ENCODE peak calls at places on chromosomes 13 and 19, in four cellular contexts. D is stimulated activated CD8-positive, alpha-beta memory T cell treated with anti-CD3 and anti-CD28 coated beads, Interleukin-7, amount 100 ng/mL, for 48 hours; M is omental fat pad; R is choroid plexus epithelial cell. I is an unnamed sample.

GRCh38 chr19:47026889-47027288 is 7.3 kb downstream of the NPAS1 start:
- DNase-seq in D (no peak), M (no peak), R (no peak), I (no peak)

GRCh38 chr19:44975444-44975843 is 20.3 kb downstream of the CLPTM1 start:
- DNase-seq in D (no peak), M (no peak), R (no peak), I (no peak)

GRCh38 chr19:19115954-19116353 is 22.3 kb downstream of the TMEM161A start:
- DNase-seq in D (no peak), M (no peak), R (peak), I (no peak)

GRCh38 chr13:98466634-98467236 is 110.2 kb downstream of the STK24 start:
- DNase-seq in D (no peak), M (no peak), R (peak), I (no peak)

GRCh38 chr19:13241321-13242104 is 91.3 kb downstream of the IER2 start:
- DNase-seq in D (peak), M (no peak), R (no peak), I (no peak)

GRCh38 chr13:22589880-22590279 is 590.9 kb upstream of the SGCG start:
- DNase-seq in D (no peak), M (no peak), R (no peak), I (no peak)

GRCh38 chr19:1237027-1237659 is 662 bp downstream of the CBARP start:
- DNase-seq in D (no peak), M (no peak), R (no peak), I (no peak)

GRCh38 chr13:64090311-64090710 is 2674.7 kb upstream of the PCDH20 start:
- DNase-seq in D (no peak), M (no peak), R (no peak), I (no peak)

GRCh38 chr19:46491975-46492682 is 3.5 kb downstream of the PNMA8B start:
- DNase-seq in D (no peak), M (no peak), R (no peak), I (no peak)

GRCh38 chr19:12828494-12828893 is 5.9 kb downstream of the RTBDN start:
- DNase-seq in D (no peak), M (no peak), R (no peak), I (no peak)

GRCh38 chr19:49585023-49585422 is 3.9 kb downstream of the PRRG2 start:
- DNase-seq in D (no peak), M (no peak), R (no peak), I (no peak)

GRCh38 chr13:49679244-49679643 is 12.0 kb downstream of the EBPL start:
- DNase-seq in D (no peak), M (no peak), R (peak), I (no peak)

GRCh38 chr13:114313061-114313860 is 1.0 kb upstream of the CHAMP1 start:
- DNase-seq in D (no peak), M (no peak), R (no peak), I (no peak)

GRCh38 chr19:44356383-44357111 is at the start of gene ZNF112:
- DNase-seq in D (no peak), M (peak), R (peak), I (peak)

GRCh38 chr13:24670927-24671326 is 9.3 kb upstream of the ATP12A start:
- DNase-seq in D (no peak), M (no peak), R (peak), I (no peak)